ENCODE peak calls at places on chromosomes 2 and 18, in seven cellular contexts. T is neural progenitor cell, B is endothelial cell of umbilical vein, R is small intestine, P is DMS53, Q is NCI-H2081, H is GM20000. U is an unnamed sample.

GRCh38 chr2:27489118-27489497 is 435 bp downstream of the IFT172 start:
- DNase-seq in T (peak), B (peak), R (no peak), P (peak), Q (no peak), H (no peak), U (no peak)

GRCh38 chr18:79567481-79568147 is 112.0 kb upstream of the CTDP1 start:
- DNase-seq in T (peak), B (peak), R (no peak), P (no peak), Q (no peak), H (no peak), U (no peak)

GRCh38 chr18:3950668-3951413 is 500.9 kb downstream of the TGIF1 start:
- DNase-seq in T (no peak), B (no peak), R (no peak), P (no peak), Q (no peak), H (no peak), U (no peak)

GRCh38 chr2:230666446-230666845 is 46.2 kb upstream of the CAB39 start:
- DNase-seq in T (no peak), B (no peak), R (peak), P (no peak), Q (no peak), H (no peak), U (no peak)

GRCh38 chr2:54945401-54946219 is 104.6 kb downstream of the RTN4 start:
- DNase-seq in T (no peak), B (no peak), R (no peak), P (no peak), Q (no peak), H (peak), U (no peak)

GRCh38 chr2:143345887-143346612 is 216.8 kb downstream of the ARHGAP15 start:
- DNase-seq in T (no peak), B (no peak), R (no peak), P (no peak), Q (no peak), H (no peak), U (no peak)

GRCh38 chr2:27647289-27647688 is 16.1 kb downstream of the SUPT7L start:
- DNase-seq in T (no peak), B (no peak), R (no peak), P (no peak), Q (no peak), H (no peak), U (no peak)

GRCh38 chr2:207256026-207256425 is 90.3 kb upstream of the KLF7 start:
- DNase-seq in T (no peak), B (no peak), R (no peak), P (no peak), Q (no peak), H (no peak), U (no peak)

GRCh38 chr2:144670080-144670479 is 150.2 kb upstream of the ZEB2 start:
- DNase-seq in T (no peak), B (no peak), R (no peak), P (no peak), Q (no peak), H (peak), U (no peak)

GRCh38 chr2:19048593-19049264 is 309.7 kb downstream of the OSR1 start:
- DNase-seq in T (no peak), B (no peak), R (peak), P (peak), Q (peak), H (no peak), U (no peak)